ENCODE peak calls at places on chromosome X, in ten cellular contexts. One of them, this sample, is unnamed.

GRCh38 chrX:40267334-40268118 is 169.8 kb upstream of the BCOR start:
- DNase-seq in GM13976: peak; percentile 51
- DNase-seq in HT-29: no peak
- DNase-seq in adipocyte: peak; percentile 23
- DNase-seq in HEK293T: no peak
- DNase-seq in HTR-8/SVneo: no peak
- DNase-seq in left colon: peak; percentile 29
- DNase-seq in mammary epithelial cell: no peak
- DNase-seq in head of caudate nucleus: peak; percentile 1
- DNase-seq in GF-D8: no peak
- DNase-seq in this sample: no peak

GRCh38 chrX:13194291-13195103 is 125.4 kb downstream of the ATXN3L start:
- DNase-seq in adipocyte: no peak
- DNase-seq in HEK293T: no peak
- DNase-seq in head of caudate nucleus: no peak
- DNase-seq in HTR-8/SVneo: no peak
- DNase-seq in HT-29: peak; percentile 22
- DNase-seq in GM13976: no peak
- DNase-seq in left colon: no peak
- DNase-seq in GF-D8: no peak
- DNase-seq in mammary epithelial cell: no peak
- DNase-seq in this sample: no peak

GRCh38 chrX:40207626-40208025 is 109.9 kb upstream of the BCOR start:
- DNase-seq in HEK293T: no peak
- DNase-seq in adipocyte: no peak
- DNase-seq in mammary epithelial cell: peak; percentile 25
- DNase-seq in head of caudate nucleus: no peak
- DNase-seq in HTR-8/SVneo: peak; percentile 23
- DNase-seq in left colon: no peak
- DNase-seq in HT-29: no peak
- DNase-seq in GM13976: peak; percentile 28
- DNase-seq in GF-D8: no peak
- DNase-seq in this sample: no peak

GRCh38 chrX:118356154-118356701 is 10.3 kb downstream of the WDR44 start:
- DNase-seq in mammary epithelial cell: peak; percentile 32
- DNase-seq in HTR-8/SVneo: no peak
- DNase-seq in left colon: no peak
- DNase-seq in HT-29: no peak
- DNase-seq in head of caudate nucleus: no peak
- DNase-seq in adipocyte: no peak
- DNase-seq in GF-D8: no peak
- DNase-seq in GM13976: no peak
- DNase-seq in HEK293T: no peak
- DNase-seq in this sample: no peak

GRCh38 chrX:101658661-101659477 is 781 bp downstream of the ARMCX2 start:
- DNase-seq in GF-D8: no peak
- DNase-seq in mammary epithelial cell: peak; percentile 5
- DNase-seq in HEK293T: peak; percentile 52
- DNase-seq in left colon: peak; percentile 74
- DNase-seq in adipocyte: peak; percentile 77
- DNase-seq in HT-29: peak; percentile 1
- DNase-seq in HTR-8/SVneo: no peak
- DNase-seq in GM13976: peak; percentile 70
- DNase-seq in head of caudate nucleus: peak; percentile 76
- DNase-seq in this sample: no peak

GRCh38 chrX:69158166-69159040 is 6.8 kb downstream of the PJA1 start:
- DNase-seq in head of caudate nucleus: peak; percentile 32
- DNase-seq in mammary epithelial cell: peak; percentile 82
- DNase-seq in HT-29: peak; percentile 75
- DNase-seq in HTR-8/SVneo: no peak
- DNase-seq in GM13976: peak; percentile 58
- DNase-seq in HEK293T: peak; percentile 69
- DNase-seq in GF-D8: no peak
- DNase-seq in adipocyte: peak; percentile 40
- DNase-seq in left colon: no peak
- DNase-seq in this sample: no peak

GRCh38 chrX:48513670-48514069 is 4.9 kb downstream of the PORCN start:
- DNase-seq in GF-D8: no peak
- DNase-seq in adipocyte: no peak
- DNase-seq in mammary epithelial cell: no peak
- DNase-seq in HTR-8/SVneo: no peak
- DNase-seq in HT-29: no peak
- DNase-seq in left colon: no peak
- DNase-seq in head of caudate nucleus: no peak
- DNase-seq in HEK293T: no peak
- DNase-seq in GM13976: no peak
- DNase-seq in this sample: no peak

GRCh38 chrX:153226344-153227190 is 47.5 kb downstream of the MAGEA1 start:
- DNase-seq in HT-29: peak; percentile 19
- DNase-seq in head of caudate nucleus: no peak
- DNase-seq in left colon: no peak
- DNase-seq in GM13976: no peak
- DNase-seq in HTR-8/SVneo: peak; percentile 3
- DNase-seq in adipocyte: peak; percentile 12
- DNase-seq in mammary epithelial cell: peak; percentile 88
- DNase-seq in GF-D8: no peak
- DNase-seq in HEK293T: peak; percentile 71
- DNase-seq in this sample: no peak

GRCh38 chrX:7110821-7111276 is 36.7 kb upstream of the STS start:
- DNase-seq in GF-D8: no peak
- DNase-seq in left colon: no peak
- DNase-seq in HEK293T: no peak
- DNase-seq in mammary epithelial cell: peak; percentile 18
- DNase-seq in GM13976: no peak
- DNase-seq in HTR-8/SVneo: no peak
- DNase-seq in adipocyte: no peak
- DNase-seq in head of caudate nucleus: no peak
- DNase-seq in HT-29: no peak
- DNase-seq in this sample: no peak

GRCh38 chrX:39152106-39152649 is 350.9 kb downstream of the MID1IP1 start:
- DNase-seq in GM13976: peak; percentile 42
- DNase-seq in GF-D8: no peak
- DNase-seq in left colon: no peak
- DNase-seq in HT-29: no peak
- DNase-seq in HEK293T: peak; percentile 74
- DNase-seq in mammary epithelial cell: no peak
- DNase-seq in head of caudate nucleus: peak; percentile 49
- DNase-seq in adipocyte: peak; percentile 13
- DNase-seq in HTR-8/SVneo: no peak
- DNase-seq in this sample: no peak

GRCh38 chrX:1546601-1547275 is 9.8 kb upstream of the P2RY8 start:
- DNase-seq in GF-D8: peak; percentile 24
- DNase-seq in adipocyte: no peak
- DNase-seq in GM13976: no peak
- DNase-seq in mammary epithelial cell: no peak
- DNase-seq in HEK293T: no peak
- DNase-seq in HTR-8/SVneo: no peak
- DNase-seq in left colon: no peak
- DNase-seq in HT-29: no peak
- DNase-seq in head of caudate nucleus: no peak
- DNase-seq in this sample: no peak